ENCODE peak calls at places on chromosome 14, in seven cellular contexts. A, Y, G, W, Z, J and B are unnamed samples.

GRCh38 chr14:85233756-85234545 is 296.0 kb upstream of the FLRT2 start:
- DNase-seq in Y (no peak), A (no peak), W (no peak), J (no peak), G (no peak), Z (no peak), B (no peak)

GRCh38 chr14:23601845-23602180 is 23.2 kb upstream of the JPH4 start:
- DNase-seq in Z (no peak), W (no peak), J (no peak), Y (no peak), A (no peak), G (no peak), B (no peak)

GRCh38 chr14:72790887-72791566 is 102.9 kb downstream of the DPF3 start:
- DNase-seq in Y (no peak), W (no peak), G (no peak), A (no peak), Z (no peak), J (no peak), B (no peak)

GRCh38 chr14:77988096-77988870 is 181.9 kb upstream of the NRXN3 start:
- DNase-seq in Y (no peak), Z (no peak), G (no peak), J (no peak), A (no peak), W (no peak), B (no peak)

GRCh38 chr14:103105580-103106168 is 11.1 kb downstream of the EXOC3L4 start:
- DNase-seq in A (no peak), Y (peak), W (no peak), G (peak), J (no peak), Z (no peak), B (no peak)

GRCh38 chr14:55180434-55180833 is 11.0 kb downstream of the DLGAP5 start:
- DNase-seq in A (peak), J (no peak), W (no peak), G (no peak), Y (no peak), Z (no peak), B (no peak)

GRCh38 chr14:103031956-103032355 is 25.4 kb downstream of the CDC42BPB start:
- DNase-seq in A (no peak), G (no peak), Z (peak), J (no peak), W (peak), Y (peak), B (peak)

GRCh38 chr14:104223101-104223809 is 84.9 kb downstream of the KIF26A start:
- DNase-seq in W (peak), G (no peak), Y (no peak), Z (peak), J (no peak), A (no peak), B (no peak)

GRCh38 chr14:32426028-32426427 is 96.9 kb downstream of the AKAP6 start:
- DNase-seq in Z (no peak), W (no peak), G (no peak), Y (no peak), A (no peak), J (no peak), B (no peak)

GRCh38 chr14:64604854-64605253 is 55.1 kb downstream of the PPP1R36 start:
- DNase-seq in W (no peak), Y (no peak), J (peak), A (no peak), G (no peak), Z (no peak), B (no peak)

GRCh38 chr14:75220097-75220496 is 43.7 kb upstream of the TMED10 start:
- DNase-seq in W (no peak), G (no peak), Y (no peak), J (no peak), A (no peak), Z (no peak), B (no peak)

GRCh38 chr14:44833376-44833775 is 128.4 kb downstream of the KLHL28 start:
- DNase-seq in A (no peak), G (no peak), J (no peak), Z (no peak), Y (no peak), W (no peak), B (no peak)

GRCh38 chr14:51575225-51576111 is 76.2 kb upstream of the FRMD6 start:
- DNase-seq in W (no peak), A (no peak), Z (peak), J (no peak), Y (peak), G (no peak), B (no peak)

GRCh38 chr14:100333867-100334266 is 10.7 kb downstream of the SLC25A47 start:
- DNase-seq in G (no peak), J (no peak), Z (no peak), A (no peak), W (no peak), Y (no peak), B (no peak)

GRCh38 chr14:39492267-39492666 is 60.0 kb upstream of the FBXO33 start:
- DNase-seq in A (no peak), G (no peak), Z (no peak), W (no peak), J (no peak), Y (no peak), B (no peak)

GRCh38 chr14:23865502-23865901 is 88.1 kb upstream of the DHRS4 start:
- DNase-seq in J (no peak), W (no peak), Y (no peak), Z (no peak), A (no peak), G (no peak), B (no peak)

GRCh38 chr14:93239869-93240677 is 33.0 kb downstream of the UBR7 start:
- DNase-seq in A (no peak), G (no peak), Z (no peak), W (no peak), J (no peak), Y (peak), B (no peak)

GRCh38 chr14:79279645-79280399 is 931.5 kb downstream of the DIO2 start:
- DNase-seq in A (no peak), J (peak), G (no peak), W (peak), Y (peak), Z (peak), B (peak)
- TF ChIP-seq CTCF in A (no peak), J (no peak), G (no peak), W (no peak), Y (no peak), Z (no peak), B (no peak)

DNA sequence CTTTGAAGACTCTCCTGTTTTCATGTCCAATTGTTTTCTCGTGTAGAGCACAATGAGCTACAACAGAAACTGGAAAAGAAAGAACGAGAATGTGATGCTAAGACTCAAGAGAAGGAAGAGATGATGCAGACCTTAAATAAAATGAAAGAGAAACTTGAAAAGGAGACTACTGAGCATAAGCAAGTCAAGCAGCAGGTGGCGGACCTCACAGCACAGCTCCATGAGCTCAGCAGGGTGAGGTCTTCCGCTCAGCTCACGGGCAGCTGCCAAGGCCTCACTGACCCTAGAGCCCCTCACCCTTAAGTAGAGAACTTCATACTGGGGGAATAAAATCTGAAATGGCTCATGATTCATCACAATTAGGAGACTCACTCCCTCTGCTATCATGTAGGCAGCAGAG is 134.7 kb downstream of the GPR135 start:
- DNase-seq in Y (no peak), A (peak), W (no peak), G (no peak), J (no peak), Z (peak), B (no peak)
- TF ChIP-seq CTCF in Y (no peak), A (peak), W (no peak), G (no peak), J (no peak), Z (peak), B (no peak)

DNA sequence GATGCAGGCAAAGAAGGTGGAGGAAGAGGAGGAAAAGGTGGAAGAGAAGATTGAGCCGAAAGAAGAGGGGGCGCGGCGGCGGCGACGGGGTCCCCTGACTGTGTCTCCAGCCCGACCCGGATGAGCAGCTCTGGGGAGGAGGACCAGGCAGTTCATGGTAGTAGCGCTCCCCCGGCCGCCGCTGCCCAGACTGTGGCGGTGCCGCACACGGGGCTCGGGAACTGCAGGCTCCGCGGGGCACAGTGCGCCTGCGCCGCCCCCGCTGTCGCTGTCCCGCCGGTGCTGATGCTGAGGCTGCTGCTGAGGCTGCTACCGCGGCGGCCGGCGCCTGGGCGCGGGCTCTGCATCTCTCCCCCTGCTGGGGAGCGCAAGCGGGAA is at the start of gene KCNH5:
- DNase-seq in Z (peak), A (peak), Y (no peak), W (peak), G (no peak), J (peak), B (no peak)
- TF ChIP-seq CTCF in Z (no peak), A (no peak), Y (no peak), W (no peak), G (no peak), J (no peak), B (no peak)

DNA sequence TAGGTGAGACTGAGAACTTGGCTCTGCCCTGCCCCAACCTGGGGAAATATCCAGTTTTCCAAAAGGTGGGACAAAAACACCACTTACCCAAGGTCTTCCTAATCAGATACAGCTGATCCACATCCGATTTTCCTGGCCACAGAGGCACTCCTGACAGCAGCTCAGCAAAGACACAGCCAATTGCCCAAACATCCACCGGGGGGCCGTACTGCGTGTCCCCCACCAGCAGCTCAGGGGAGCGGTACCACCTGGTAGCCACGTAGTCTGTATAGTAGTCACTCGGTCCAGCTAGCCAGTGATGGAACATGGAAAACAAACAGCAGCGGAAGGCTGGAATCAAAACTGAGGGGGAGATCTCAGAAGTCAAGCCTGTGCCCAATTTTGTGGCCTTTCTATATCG is 28.8 kb downstream of the DMAC2L start:
- DNase-seq in W (no peak), J (no peak), Z (peak), A (no peak), Y (peak), G (no peak), B (no peak)
- TF ChIP-seq CTCF in W (no peak), J (no peak), Z (peak), A (peak), Y (no peak), G (no peak), B (no peak)